ENCODE peak calls at places on chromosomes 5 and 9, in ten cellular contexts. V is pancreas, Y is GM12878, B is tibial artery, T is hepatocyte, I is fibroblast of pulmonary artery, H is cardiac fibroblast, F is mucosa of descending colon, O is spleen, J is astrocyte. L is an unnamed sample.

GRCh38 chr9:77588319-77588937 is 59.7 kb downstream of the GNA14 start:
- DNase-seq in H (peak), F (no peak), T (peak), J (peak), Y (no peak), O (no peak), V (no peak), B (no peak), I (peak), L (peak)

GRCh38 chr5:956941-957729 is 51.5 kb upstream of the NKD2 start:
- DNase-seq in H (peak), F (peak), J (peak), B (no peak), Y (no peak), T (peak), I (peak), O (no peak), V (no peak), L (peak)

GRCh38 chr5:10140195-10140973 is 109.3 kb downstream of the ATPSCKMT start:
- DNase-seq in B (no peak), O (no peak), Y (no peak), T (no peak), H (no peak), V (no peak), F (peak), I (peak), J (no peak), L (peak)

GRCh38 chr9:786405-786804 is 55.1 kb upstream of the DMRT1 start:
- DNase-seq in H (no peak), I (no peak), T (no peak), Y (no peak), O (no peak), V (no peak), B (no peak), J (no peak), F (no peak), L (no peak)

GRCh38 chr9:127561491-127562270 is 50.4 kb upstream of the STXBP1 start:
- DNase-seq in T (peak), B (peak), H (peak), Y (no peak), F (peak), I (peak), J (peak), O (no peak), V (peak), L (peak)

GRCh38 chr5:66684663-66685062 is 88.5 kb downstream of the MAST4 start:
- DNase-seq in J (no peak), I (no peak), F (no peak), T (no peak), V (no peak), B (no peak), H (no peak), Y (no peak), O (no peak), L (no peak)

GRCh38 chr5:5298068-5298633 is 124.3 kb upstream of the ICE1 start:
- DNase-seq in O (no peak), V (no peak), H (no peak), Y (no peak), T (peak), J (no peak), I (no peak), F (no peak), B (no peak), L (no peak)

GRCh38 chr9:99039388-99040182 is 65.3 kb upstream of the TGFBR1 start:
- DNase-seq in O (no peak), T (no peak), B (no peak), F (no peak), I (no peak), J (no peak), V (no peak), H (no peak), Y (no peak), L (peak)

GRCh38 chr9:34496149-34496712 is 26.6 kb downstream of the ENHO start:
- DNase-seq in J (no peak), Y (no peak), B (no peak), V (no peak), I (peak), H (peak), F (no peak), T (no peak), O (no peak), L (no peak)

GRCh38 chr9:113593682-113594281 is 130.3 kb downstream of the RGS3 start:
- DNase-seq in H (peak), B (peak), O (peak), Y (no peak), T (peak), J (peak), F (peak), I (peak), V (peak), L (peak)

GRCh38 chr9:10130061-10130675 is 482.6 kb downstream of the PTPRD start:
- DNase-seq in I (peak), H (no peak), B (no peak), J (peak), Y (no peak), T (no peak), V (no peak), F (no peak), O (no peak), L (no peak)

GRCh38 chr5:945691-946541 is 53.2 kb downstream of the TRIP13 start:
- DNase-seq in O (peak), F (no peak), B (no peak), H (no peak), Y (no peak), J (no peak), V (no peak), I (no peak), T (no peak), L (no peak)

GRCh38 chr9:72596451-72597180 is 75.2 kb downstream of the TMC1 start:
- DNase-seq in T (no peak), F (no peak), H (no peak), J (peak), O (no peak), I (no peak), Y (no peak), B (no peak), V (no peak), L (peak)

GRCh38 chr5:63306909-63307308 is 655.3 kb downstream of the HTR1A start:
- DNase-seq in J (no peak), V (no peak), O (no peak), I (no peak), H (no peak), F (no peak), Y (no peak), B (no peak), T (no peak), L (no peak)

DNA sequence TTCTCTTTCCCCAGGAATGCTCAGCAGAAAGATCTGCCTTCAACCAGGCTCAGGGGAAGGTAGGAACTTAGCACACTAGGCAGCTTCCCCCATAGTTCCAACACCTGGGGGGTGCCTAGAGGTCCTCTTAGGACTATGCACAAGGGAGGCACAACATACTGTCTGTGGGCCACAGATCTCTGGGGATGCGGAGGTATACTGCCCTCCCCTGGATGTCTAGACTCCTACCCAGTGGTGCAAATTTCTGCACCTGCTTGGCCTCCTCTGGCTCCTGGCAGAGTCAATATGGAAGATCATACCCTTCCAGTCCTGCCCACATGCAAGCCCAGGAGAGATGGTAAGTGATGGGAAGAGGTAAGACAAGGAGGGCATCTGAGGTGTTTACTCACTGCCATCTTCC is 247.5 kb upstream of the DAPK1 start:
- DNase-seq in J (no peak), F (no peak), B (no peak), O (no peak), H (no peak), I (no peak), V (no peak), Y (no peak), T (no peak), L (no peak)
- TF ChIP-seq CTCF in J (no peak), F (no peak), B (no peak), O (no peak), H (no peak), I (no peak), V (no peak), Y (no peak), T (no peak), L (no peak)

GRCh38 chr5:41968153-41968723 is 43.2 kb downstream of the FBXO4 start:
- DNase-seq in B (no peak), V (no peak), Y (no peak), F (no peak), J (no peak), O (no peak), H (no peak), I (no peak), T (no peak), L (no peak)
- TF ChIP-seq CTCF in B (no peak), V (no peak), Y (no peak), F (no peak), J (no peak), O (no peak), H (peak), I (peak), T (no peak), L (no peak)

GRCh38 chr5:132407970-132408369 is 38.5 kb downstream of the SLC22A5 start:
- DNase-seq in O (no peak), B (no peak), V (no peak), J (no peak), H (no peak), I (no peak), F (no peak), T (no peak), Y (no peak), L (peak)
- TF ChIP-seq CTCF in O (no peak), B (no peak), V (no peak), J (no peak), H (no peak), I (no peak), F (no peak), T (no peak), Y (no peak), L (no peak)

GRCh38 chr9:32968101-32969011 is 33.1 kb downstream of the APTX start:
- DNase-seq in O (no peak), Y (no peak), H (peak), B (peak), T (peak), V (no peak), I (peak), F (peak), J (no peak), L (peak)
- TF ChIP-seq CTCF in O (peak), Y (peak), H (peak), B (peak), T (peak), V (peak), I (peak), F (peak), J (peak), L (peak)

DNA sequence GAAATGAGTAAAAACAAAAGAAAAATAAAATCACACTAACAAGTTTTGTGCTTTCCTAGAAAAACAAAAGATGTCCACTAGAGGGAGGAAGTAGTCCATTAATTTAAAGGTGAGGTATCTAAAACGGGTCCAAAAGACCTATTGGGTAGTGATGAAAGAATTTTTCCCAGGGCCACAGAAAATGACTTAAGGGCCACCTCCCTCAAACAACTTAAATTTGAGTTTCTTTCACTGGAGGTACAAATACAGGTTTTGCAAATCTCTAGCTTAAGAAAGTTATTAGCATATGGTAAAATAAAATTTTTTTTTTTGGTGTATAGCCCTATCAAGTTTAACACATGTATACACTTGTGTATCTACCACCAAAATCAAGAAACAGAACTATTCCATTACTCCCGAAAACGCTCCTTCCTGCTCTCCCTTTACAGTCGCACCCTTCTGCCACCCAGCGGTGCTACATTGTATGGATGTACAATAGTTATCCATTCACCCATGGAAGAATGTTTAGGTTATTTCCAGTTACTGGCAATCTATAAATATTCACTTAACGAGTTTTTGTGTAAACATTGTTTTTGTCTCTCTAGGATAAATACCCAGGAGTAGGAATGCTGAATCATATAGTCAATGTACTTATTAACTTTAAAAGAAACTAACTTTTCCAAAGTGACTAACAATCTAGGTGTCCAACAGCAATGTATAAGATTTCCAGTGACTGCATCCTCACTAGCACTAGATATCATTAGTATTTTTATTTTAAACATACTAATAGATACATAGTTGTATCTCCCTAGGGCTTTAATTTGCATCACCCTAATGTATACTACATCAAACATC is 21.9 kb downstream of the DEPDC1B start:
- DNase-seq in J (peak), O (no peak), V (no peak), F (no peak), H (peak), I (peak), T (peak), B (no peak), Y (peak), L (peak)
- TF ChIP-seq CTCF in J (peak), O (peak), V (peak), F (no peak), H (peak), I (peak), T (peak), B (peak), Y (peak), L (peak)

DNA sequence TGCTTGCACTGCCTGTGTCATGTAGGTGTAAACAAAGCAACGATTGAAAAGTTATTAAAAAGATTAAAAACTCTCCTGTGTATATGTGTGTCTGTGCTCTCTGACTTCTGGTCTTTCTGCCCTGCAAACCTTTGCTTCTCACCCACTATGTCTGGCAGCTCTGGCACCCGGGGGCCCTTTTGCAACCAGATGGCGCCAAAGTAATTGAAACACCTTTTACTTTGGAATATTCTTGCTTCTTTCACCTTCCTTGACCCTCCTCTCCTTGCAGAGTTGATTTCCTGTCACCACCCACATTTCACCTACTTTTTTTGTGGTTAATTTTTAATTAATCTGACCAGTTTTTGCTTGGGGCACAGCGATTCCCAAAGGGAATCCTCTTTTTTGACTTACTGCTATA is 275.5 kb downstream of the ARHGEF28 start:
- DNase-seq in H (no peak), J (no peak), O (no peak), Y (no peak), B (no peak), T (no peak), F (peak), V (no peak), I (no peak), L (no peak)
- TF ChIP-seq CTCF in H (no peak), J (no peak), O (peak), Y (no peak), B (no peak), T (peak), F (no peak), V (no peak), I (no peak), L (no peak)

GRCh38 chr5:67842806-67843205 is 372.8 kb upstream of the PIK3R1 start:
- DNase-seq in Y (no peak), H (peak), V (no peak), T (peak), J (peak), B (no peak), I (peak), O (no peak), F (no peak), L (peak)
- TF ChIP-seq CTCF in Y (no peak), H (peak), V (no peak), T (no peak), J (peak), B (no peak), I (peak), O (no peak), F (no peak), L (peak)

GRCh38 chr9:134663753-134664415 is 22.3 kb downstream of the COL5A1 start:
- DNase-seq in I (no peak), V (no peak), O (no peak), H (no peak), Y (no peak), B (no peak), F (no peak), J (no peak), T (no peak), L (peak)
- TF ChIP-seq CTCF in I (peak), V (no peak), O (no peak), H (peak), Y (no peak), B (no peak), F (no peak), J (peak), T (peak), L (peak)